ENCODE peak calls at places on chromosome X, in five cellular contexts. J is HEK293T; H is activated CD4-positive, alpha-beta T cell treated with anti-CD3 and anti-CD28 coated beads for 24 hours; N is AG08395; B is effector memory CD8-positive, alpha-beta T cell. C is an unnamed sample.

GRCh38 chrX:21612154-21612553 is 46.0 kb downstream of the KLHL34 start:
- DNase-seq in J (no peak), H (no peak), N (no peak), B (no peak), C (no peak)

GRCh38 chrX:2503591-2504500 is 3.1 kb upstream of the DHRSX start:
- DNase-seq in J (no peak), H (no peak), N (no peak), B (no peak), C (no peak)

GRCh38 chrX:45889471-45889870 is 655.8 kb downstream of the ZNF674 start:
- DNase-seq in J (no peak), H (no peak), N (peak), B (no peak), C (no peak)

GRCh38 chrX:115898382-115899001 is 272.1 kb upstream of the AGTR2 start:
- DNase-seq in J (peak), H (no peak), N (no peak), B (no peak), C (no peak)

GRCh38 chrX:100895365-100896075 is 21.4 kb upstream of the NOX1 start:
- DNase-seq in J (peak), H (peak), N (peak), B (no peak), C (peak)

GRCh38 chrX:43500996-43501694 is 155.0 kb upstream of the MAOA start:
- DNase-seq in J (no peak), H (no peak), N (no peak), B (no peak), C (no peak)

GRCh38 chrX:64975989-64976672 is at the start of gene ZC4H2:
- DNase-seq in J (peak), H (peak), N (peak), B (peak), C (peak)

GRCh38 chrX:124208675-124209074 is 123.8 kb upstream of the TEX13D start:
- DNase-seq in J (no peak), H (no peak), N (no peak), B (no peak), C (no peak)

GRCh38 chrX:71911023-71911730 is 532 bp downstream of the NHSL2 start:
- DNase-seq in J (peak), H (no peak), N (no peak), B (peak), C (no peak)

GRCh38 chrX:68895339-68896250 is 66.8 kb downstream of the EFNB1 start:
- DNase-seq in J (no peak), H (no peak), N (no peak), B (no peak), C (no peak)

GRCh38 chrX:119537487-119537886 is 27.7 kb downstream of the STEEP1 start:
- DNase-seq in J (no peak), H (no peak), N (no peak), B (no peak), C (no peak)

C was measured in astrocyte of the cerebellum.